ENCODE peak calls at places on chromosomes 12 and 14, in seven cellular contexts. M is HepG2, Y is sigmoid colon, F is stomach, W is suprapubic skin, R is tibial nerve, N is K562. Q is an unnamed sample.

GRCh38 chr14:99736600-99737371 is 52.7 kb downstream of the CYP46A1 start:
- DNase-seq in M (no peak), N (no peak), F (no peak), W (no peak), Y (peak; percentile 72), R (no peak), Q (no peak)

GRCh38 chr14:35365130-35366047 is 39.2 kb downstream of the NFKBIA start:
- DNase-seq in W (no peak), R (peak; percentile 64), N (peak; percentile 36), Y (peak; percentile 92), M (peak; percentile 98), F (peak; percentile 65), Q (peak; percentile 68)

GRCh38 chr14:81818271-81818670 is 284.6 kb upstream of the SEL1L start:
- DNase-seq in F (no peak), R (no peak), M (no peak), W (no peak), N (no peak), Y (no peak), Q (no peak)

GRCh38 chr12:73991138-73991537 is 546.5 kb upstream of the ATXN7L3B start:
- DNase-seq in F (no peak), N (no peak), W (no peak), Y (no peak), R (no peak), M (no peak), Q (no peak)

GRCh38 chr12:16606201-16606849 is 363 bp upstream of the LMO3 start:
- DNase-seq in W (no peak), Y (peak; percentile 84), F (no peak), N (no peak), M (no peak), R (peak; percentile 26), Q (no peak)

GRCh38 chr12:666066-666465 is 2.8 kb upstream of the NINJ2 start:
- DNase-seq in R (no peak), W (no peak), N (no peak), M (no peak), F (no peak), Y (no peak), Q (no peak)

GRCh38 chr12:46266382-46266791 is 2.5 kb downstream of the SLC38A1 start:
- DNase-seq in M (no peak), W (no peak), Y (no peak), F (no peak), R (no peak), N (peak; percentile 36), Q (peak; percentile 63)

GRCh38 chr14:70718383-70719123 is 76.8 kb downstream of the TTC9 start:
- DNase-seq in W (no peak), N (no peak), F (no peak), M (no peak), R (no peak), Y (no peak), Q (no peak)

GRCh38 chr14:99519347-99519881 is 38.2 kb downstream of the CCNK start:
- DNase-seq in N (no peak), W (no peak), R (no peak), Y (no peak), M (no peak), F (no peak), Q (no peak)

GRCh38 chr14:89489796-89490506 is 72.9 kb upstream of the FOXN3 start:
- DNase-seq in N (no peak), Y (no peak), R (no peak), F (no peak), W (no peak), M (no peak), Q (no peak)

GRCh38 chr14:93788557-93789365 is 476 bp upstream of the PRIMA1 start:
- DNase-seq in R (no peak), Y (peak; percentile 88), W (no peak), F (peak; percentile 58), N (no peak), M (no peak), Q (peak; percentile 29)
- TF ChIP-seq POLR2A in R (no peak), Y (no peak), W (no peak), F (no peak), N (no peak), M (peak; percentile 46), Q (no peak)

GRCh38 chr14:22506778-22507351 is 82.2 kb downstream of the DAD1 start:
- DNase-seq in R (no peak), M (no peak), N (no peak), W (no peak), F (no peak), Y (no peak), Q (no peak)
- TF ChIP-seq EP300 in R (no peak), M (no peak), N (no peak), W (no peak), F (no peak), Y (no peak), Q (no peak)

GRCh38 chr14:101970830-101971400 is 6.5 kb downstream of the DYNC1H1 start:
- DNase-seq in N (no peak), Y (no peak), F (no peak), R (no peak), M (no peak), W (no peak), Q (no peak)
- H3K4me1 ChIP-seq in N (no peaks in the 10 kb centered on the region), Y (peaks cover 69% of the 10 kb centered on the region), F (peaks cover 81% of the 10 kb centered on the region), R (peaks cover 87% of the 10 kb centered on the region), M (peaks cover 52% of the 10 kb centered on the region), W (peaks cover 66% of the 10 kb centered on the region), Q (peaks cover 37% of the 10 kb centered on the region)

GRCh38 chr14:92507174-92507768 is 6.3 kb upstream of the RIN3 start:
- DNase-seq in Y (peak; percentile 69), R (peak; percentile 20), M (no peak), W (no peak), N (no peak), F (no peak), Q (peak; percentile 88)

GRCh38 chr14:92505826-92506225 is 7.8 kb upstream of the RIN3 start:
- DNase-seq in W (no peak), Y (peak; percentile 18), N (no peak), R (no peak), M (no peak), F (no peak), Q (no peak)

GRCh38 chr14:92502541-92503286 is 10.9 kb upstream of the RIN3 start:
- DNase-seq in F (no peak), W (no peak), N (no peak), R (no peak), Y (peak; percentile 52), M (no peak), Q (no peak)

GRCh38 chr14:92503756-92504491 is 9.7 kb upstream of the RIN3 start:
- DNase-seq in F (no peak), N (no peak), M (peak; percentile 94), Y (peak; percentile 45), R (no peak), W (no peak), Q (no peak)

DNA sequence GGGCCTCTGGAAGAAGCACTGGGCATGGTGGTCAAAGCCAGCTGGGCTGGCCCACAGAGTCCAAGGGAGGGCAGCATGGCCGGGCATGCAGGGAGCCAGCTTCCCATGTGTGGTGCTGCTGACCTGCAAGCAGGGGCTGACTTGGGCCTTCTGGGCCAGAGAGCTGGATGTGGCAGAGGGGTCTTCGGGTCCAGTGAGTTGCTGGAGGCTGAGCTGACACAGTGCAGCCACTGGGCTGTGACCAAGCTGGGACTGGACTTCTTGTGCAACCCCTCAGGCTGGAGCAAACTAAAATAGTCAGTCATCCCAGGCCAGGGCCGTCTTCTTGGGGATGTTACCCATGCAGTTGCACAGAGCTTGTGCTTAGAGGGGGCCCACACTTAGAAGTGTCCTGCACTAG is 7.4 kb upstream of the RIN3 start:
- DNase-seq in W (no peak), Y (peak; percentile 61), N (no peak), M (no peak), F (no peak), R (no peak), Q (no peak)
- TF ChIP-seq POLR2A in W (no peak), Y (no peak), N (no peak), M (no peak), F (no peak), R (no peak), Q (no peak)

GRCh38 chr12:56333679-56334489 is at the start of gene PAN2:
- DNase-seq in Y (peak; percentile 99), R (peak; percentile 95), W (peak; percentile 98), M (peak; percentile 96), F (peak; percentile 96), N (peak; percentile 100), Q (peak; percentile 96)
- TF ChIP-seq EP300 in Y (no peak), R (peak; percentile 96), W (no peak), M (no peak), F (no peak), N (peak; percentile 3), Q (no peak)

DNA sequence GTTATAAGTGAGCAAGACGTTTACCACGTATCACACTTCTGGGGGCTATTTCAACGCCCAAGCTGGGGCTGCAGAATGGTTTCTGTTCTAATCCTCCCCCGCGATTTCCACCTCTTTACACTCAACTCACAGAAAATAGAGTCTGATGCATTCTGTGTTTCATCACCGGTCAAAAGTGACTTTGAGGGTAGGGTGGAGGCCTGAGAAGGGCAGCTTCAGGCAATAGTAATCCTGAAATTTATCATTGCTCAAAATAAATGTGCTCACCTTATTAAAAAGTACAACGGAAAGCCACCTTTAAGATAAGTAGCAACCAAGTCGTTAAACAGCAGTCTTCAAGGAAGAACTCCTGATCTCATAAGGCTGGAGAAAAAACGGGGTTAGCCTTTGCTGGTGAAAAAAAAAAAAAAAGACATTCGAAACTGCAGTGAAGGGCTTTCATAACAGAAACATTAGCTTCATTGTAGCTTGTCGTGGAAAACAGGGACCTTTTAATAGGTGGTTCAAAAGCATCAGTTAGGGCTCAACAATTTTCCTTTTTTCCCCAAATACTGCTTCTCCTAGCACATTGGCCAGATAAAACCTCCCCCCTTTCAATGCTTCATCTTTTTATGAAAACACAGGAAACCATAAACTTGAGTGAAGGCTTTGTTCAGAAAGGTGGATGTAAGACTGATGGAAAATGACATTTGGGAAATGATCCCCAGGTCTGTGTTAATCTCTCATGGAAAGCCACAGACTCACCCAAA is 63.7 kb upstream of the PTGR2 start:
- DNase-seq in Y (peak; percentile 52), R (no peak), N (no peak), W (no peak), F (no peak), M (no peak), Q (no peak)
- H3K4me1 ChIP-seq in Y (peaks cover 64% of the 10 kb centered on the region), R (peaks cover 67% of the 10 kb centered on the region), N (peaks cover 49% of the 10 kb centered on the region), W (peaks cover 72% of the 10 kb centered on the region), F (peaks cover 76% of the 10 kb centered on the region), M (peaks cover 79% of the 10 kb centered on the region), Q (peaks cover 70% of the 10 kb centered on the region)

GRCh38 chr12:25979563-25979962 is 21.1 kb downstream of the RASSF8 start:
- DNase-seq in R (no peak), M (no peak), Y (no peak), F (no peak), N (no peak), W (no peak), Q (no peak)
- TF ChIP-seq POLR2A in R (no peak), M (no peak), Y (no peak), F (no peak), N (no peak), W (no peak), Q (no peak)